ENCODE peak calls at places on chromosome 9, in eight cellular contexts. D is fibroblast of lung; C is breast epithelium; O is A549; A is tibial nerve; R is heart right ventricle; F is pancreas; B is CD8-positive, alpha-beta T cell. H is an unnamed sample.

GRCh38 chr9:136620441-136621018 is 42.2 kb upstream of the EGFL7 start:
- DNase-seq in C (no peak), B (no peak), F (peak), O (no peak), A (no peak), R (no peak), D (no peak), H (no peak)

GRCh38 chr9:130042406-130042930 is 521 bp downstream of the FNBP1 start:
- DNase-seq in D (no peak), A (no peak), O (peak), C (no peak), R (peak), B (peak), F (peak), H (no peak)

GRCh38 chr9:91474656-91475055 is 51.0 kb upstream of the NFIL3 start:
- DNase-seq in F (no peak), R (no peak), D (peak), O (no peak), C (no peak), B (no peak), A (no peak), H (no peak)

GRCh38 chr9:38182321-38182720 is 113.3 kb upstream of the SHB start:
- DNase-seq in R (no peak), A (no peak), C (no peak), O (no peak), D (no peak), B (no peak), F (peak), H (no peak)

GRCh38 chr9:133347985-133348762 is at the start of the genes MED22 and RPL7A:
- DNase-seq in F (peak), D (peak), O (peak), A (peak), R (peak), B (peak), C (peak), H (peak)

GRCh38 chr9:14018061-14018460 is 295.9 kb downstream of the NFIB start:
- DNase-seq in B (no peak), A (no peak), D (peak), F (no peak), R (no peak), C (no peak), O (no peak), H (no peak)

GRCh38 chr9:32430720-32431119 is 46.3 kb downstream of the ACO1 start:
- DNase-seq in F (no peak), D (peak), O (no peak), R (no peak), B (no peak), A (no peak), C (no peak), H (no peak)

GRCh38 chr9:114025760-114026159 is 52.3 kb downstream of the AMBP start:
- DNase-seq in O (no peak), D (no peak), B (no peak), F (no peak), R (no peak), A (no peak), C (no peak), H (no peak)

GRCh38 chr9:36486454-36486932 is 86.2 kb upstream of the MELK start:
- DNase-seq in A (no peak), F (no peak), O (no peak), R (no peak), C (no peak), B (peak), D (no peak), H (no peak)

GRCh38 chr9:69376651-69377050 is 51.6 kb downstream of the ENTREP1 start:
- DNase-seq in O (no peak), D (peak), B (no peak), C (peak), A (peak), F (no peak), R (no peak), H (no peak)

GRCh38 chr9:106981396-106982287 is 118.7 kb downstream of the ZNF462 start:
- DNase-seq in D (no peak), O (no peak), R (no peak), C (no peak), A (no peak), B (no peak), F (no peak), H (no peak)

GRCh38 chr9:36470891-36471290 is 70.8 kb upstream of the RNF38 start:
- DNase-seq in A (peak), D (peak), B (peak), C (peak), R (peak), F (no peak), O (no peak), H (peak)

GRCh38 chr9:130078547-130078946 is 24.8 kb downstream of the GPR107 start:
- DNase-seq in R (no peak), D (no peak), A (no peak), C (no peak), B (no peak), F (no peak), O (no peak), H (no peak)

GRCh38 chr9:122941560-122942234 is 877 bp downstream of the RABGAP1 start:
- DNase-seq in D (peak), C (no peak), B (no peak), F (no peak), O (peak), R (no peak), A (no peak), H (no peak)

GRCh38 chr9:8877753-8878494 is 1078.3 kb upstream of the DMAC1 start:
- DNase-seq in B (no peak), O (no peak), C (no peak), A (no peak), D (no peak), F (no peak), R (no peak), H (no peak)

GRCh38 chr9:114631166-114631565 is 20.1 kb downstream of the TMEM268 start:
- DNase-seq in F (no peak), B (no peak), O (no peak), R (no peak), C (no peak), D (no peak), A (no peak), H (no peak)

GRCh38 chr9:98999152-98999525 is 55.4 kb downstream of the COL15A1 start:
- DNase-seq in B (no peak), R (no peak), F (no peak), C (no peak), D (no peak), A (no peak), O (no peak), H (no peak)

GRCh38 chr9:129979346-129979745 is 63.6 kb downstream of the FNBP1 start:
- DNase-seq in A (no peak), B (no peak), O (no peak), D (no peak), F (no peak), R (no peak), C (no peak), H (no peak)

GRCh38 chr9:137250329-137251193 is 525 bp upstream of the STPG3 start:
- DNase-seq in C (no peak), A (no peak), B (no peak), R (no peak), F (peak), O (no peak), D (no peak), H (no peak)

GRCh38 chr9:87613265-87614111 is 112.4 kb upstream of the CTSL start:
- DNase-seq in R (no peak), B (no peak), F (no peak), D (peak), C (peak), A (no peak), O (no peak), H (no peak)

GRCh38 chr9:72718503-72718902 is 197.1 kb downstream of the TMC1 start:
- DNase-seq in C (no peak), D (no peak), B (no peak), A (no peak), O (no peak), R (no peak), F (peak), H (no peak)

GRCh38 chr9:37309136-37309535 is 113.4 kb upstream of the GRHPR start:
- DNase-seq in R (no peak), C (no peak), B (no peak), A (no peak), D (no peak), O (no peak), F (no peak), H (no peak)

GRCh38 chr9:87465791-87466190 is 31.9 kb upstream of the DAPK1 start:
- DNase-seq in D (no peak), A (no peak), C (no peak), R (no peak), B (no peak), O (no peak), F (no peak), H (no peak)

GRCh38 chr9:89807682-89808075 is 202.9 kb downstream of the GADD45G start:
- DNase-seq in F (no peak), C (no peak), D (no peak), R (no peak), O (no peak), A (no peak), B (no peak), H (no peak)

GRCh38 chr9:4946937-4947336 is 38.1 kb upstream of the JAK2 start:
- DNase-seq in C (no peak), A (no peak), O (no peak), D (no peak), F (no peak), R (no peak), B (no peak), H (no peak)

GRCh38 chr9:4855861-4856260 is 63.1 kb downstream of the RCL1 start:
- DNase-seq in R (no peak), O (no peak), F (no peak), B (no peak), C (no peak), D (peak), A (no peak), H (no peak)

GRCh38 chr9:123027517-123027916 is 6.0 kb upstream of the GPR21 start:
- DNase-seq in C (no peak), D (no peak), B (no peak), R (no peak), O (no peak), A (no peak), F (no peak), H (no peak)

GRCh38 chr9:976258-976804 is at the start of gene DMRT3:
- DNase-seq in O (no peak), A (no peak), C (no peak), F (no peak), R (no peak), D (no peak), B (no peak), H (no peak)

GRCh38 chr9:113594484-113595299 is 131.2 kb downstream of the RGS3 start:
- DNase-seq in C (no peak), B (no peak), D (no peak), O (no peak), A (no peak), R (no peak), F (peak), H (no peak)

GRCh38 chr9:132973713-132974112 is 4.8 kb upstream of the GFI1B start:
- DNase-seq in F (no peak), D (peak), A (no peak), R (no peak), C (no peak), O (peak), B (no peak), H (no peak)

DNA sequence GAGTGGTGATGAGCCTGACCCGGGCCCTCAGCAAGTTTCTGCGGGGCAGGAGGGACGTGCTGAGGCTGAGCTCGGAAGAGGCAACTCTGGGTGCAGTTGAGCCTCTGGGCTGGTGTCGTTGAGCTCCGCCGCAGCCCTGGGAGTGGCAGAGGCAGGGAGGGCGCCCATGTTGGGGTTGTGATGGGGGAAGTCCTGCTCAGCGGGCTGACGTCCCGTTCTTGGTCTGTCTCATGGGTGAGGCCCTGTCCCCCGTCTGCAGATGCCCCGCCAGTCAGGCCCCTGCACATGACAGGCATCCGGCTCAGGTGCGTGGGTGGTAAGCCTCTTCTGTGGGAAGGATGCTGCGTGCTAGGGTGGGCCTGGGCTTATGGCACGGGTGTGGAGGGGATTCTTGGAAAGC is 64.3 kb downstream of the RXRA start:
- DNase-seq in C (no peak), R (no peak), F (no peak), B (peak), O (no peak), A (no peak), D (no peak), H (peak)
- H3K27ac ChIP-seq in C (peak), R (no peak), F (no peak), B (peak), O (peak), A (peak), D (no peak), H (peak)

GRCh38 chr9:135084881-135085760 is 2.3 kb upstream of the OLFM1 start:
- DNase-seq in O (no peak), B (no peak), R (no peak), F (peak), C (no peak), A (no peak), D (no peak), H (no peak)
- TF ChIP-seq CTCF in O (no peak), B (no peak), R (no peak), F (no peak), C (no peak), A (no peak), D (no peak), H (no peak)

GRCh38 chr9:127977877-127978647 is 2.7 kb downstream of the EEIG1 start:
- DNase-seq in O (peak), A (peak), F (peak), R (peak), B (no peak), D (peak), C (no peak), H (no peak)
- H3K27ac ChIP-seq in O (peak), A (peak), F (peak), R (peak), B (peak), D (peak), C (peak), H (peak)

GRCh38 chr9:20702565-20702964 is 18.5 kb downstream of the FOCAD start:
- DNase-seq in F (no peak), O (no peak), A (no peak), C (no peak), R (no peak), B (no peak), D (no peak), H (no peak)

GRCh38 chr9:20703146-20703545 is 19.1 kb downstream of the FOCAD start:
- DNase-seq in F (no peak), D (no peak), C (no peak), B (no peak), A (no peak), O (no peak), R (no peak), H (no peak)

GRCh38 chr9:20698799-20699198 is 14.7 kb downstream of the FOCAD start:
- DNase-seq in O (no peak), D (no peak), B (no peak), A (no peak), R (no peak), C (no peak), F (no peak), H (no peak)

GRCh38 chr9:20697021-20697719 is 13.1 kb downstream of the FOCAD start:
- DNase-seq in F (no peak), B (no peak), C (no peak), R (no peak), A (no peak), D (no peak), O (no peak), H (no peak)

GRCh38 chr9:20701058-20701457 is 17.0 kb downstream of the FOCAD start:
- DNase-seq in F (no peak), D (no peak), R (no peak), O (no peak), B (no peak), C (no peak), A (no peak), H (no peak)
- TF ChIP-seq CTCF in F (no peak), D (no peak), R (no peak), O (no peak), B (no peak), C (no peak), A (no peak), H (no peak)

DNA sequence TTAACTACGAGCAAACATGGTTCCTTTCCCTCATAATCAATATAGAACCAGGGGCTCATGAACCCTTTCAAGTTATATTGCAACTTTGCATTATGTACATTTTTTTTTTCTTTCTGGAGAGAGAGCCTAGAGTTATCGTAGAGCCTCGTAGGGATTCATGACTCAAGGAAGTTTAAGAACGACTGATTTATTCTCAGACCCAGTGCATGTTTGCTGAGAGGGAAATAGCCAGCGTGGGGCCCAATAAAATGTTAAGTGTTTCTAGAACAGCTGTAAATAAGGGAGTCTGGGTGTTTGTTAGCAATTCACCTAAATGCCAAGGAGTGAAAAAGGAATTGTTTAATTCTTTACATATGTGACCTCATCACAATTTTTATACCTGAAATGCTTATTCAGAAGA is 119.0 kb upstream of the KLF9 start:
- DNase-seq in D (no peak), R (no peak), A (no peak), B (no peak), O (no peak), F (no peak), C (no peak), H (no peak)
- H3K27ac ChIP-seq in D (no peak), R (no peak), A (no peak), B (no peak), O (no peak), F (no peak), C (no peak), H (no peak)

DNA sequence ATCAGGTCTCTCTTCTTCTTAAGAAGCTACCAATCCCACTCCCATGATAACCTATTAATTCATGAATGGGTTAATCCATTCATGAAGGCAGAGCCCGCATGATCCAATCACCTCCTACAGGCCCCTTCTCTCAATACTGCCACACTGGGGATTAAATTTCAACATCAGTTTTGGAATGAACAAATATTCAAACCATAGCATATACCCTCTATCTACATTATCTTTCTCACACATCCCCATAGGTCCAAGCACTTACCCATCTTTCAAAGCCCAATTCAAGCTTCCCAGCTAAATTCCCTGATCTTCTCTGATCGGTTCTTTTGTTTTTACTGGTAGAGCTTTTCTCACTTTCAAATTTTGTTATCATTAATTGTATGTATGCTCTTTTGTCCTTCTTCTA is 10.5 kb upstream of the SHOC1 start:
- DNase-seq in R (no peak), O (no peak), D (no peak), A (no peak), B (no peak), C (no peak), F (no peak), H (no peak)
- TF ChIP-seq CTCF in R (no peak), O (no peak), D (no peak), A (no peak), B (no peak), C (no peak), F (no peak), H (no peak)

H was measured in CD4-positive, alpha-beta T cell.